ENCODE peak calls at places on chromosomes 3 and 15, in seven cellular contexts. U, W, N, E, Z, H and L are unnamed samples.

GRCh38 chr3:14463330-14464216 is 61.2 kb downstream of the SLC6A6 start:
- DNase-seq in E (no peak), H (no peak), Z (no peak), N (no peak), U (no peak), W (peak), L (no peak)

GRCh38 chr3:126167550-126167949 is 12.8 kb downstream of the ALDH1L1 start:
- DNase-seq in Z (no peak), W (no peak), E (no peak), H (no peak), U (no peak), N (no peak), L (no peak)

GRCh38 chr15:70704731-70705130 is 58.6 kb downstream of the UACA start:
- DNase-seq in Z (no peak), N (no peak), E (no peak), U (no peak), H (no peak), W (no peak), L (no peak)

GRCh38 chr15:67510597-67511225 is 10.2 kb upstream of the C15orf61 start:
- DNase-seq in U (no peak), W (no peak), Z (no peak), E (no peak), H (peak), N (no peak), L (no peak)

GRCh38 chr3:172516318-172517214 is 6.7 kb downstream of the TNFSF10 start:
- DNase-seq in H (peak), N (no peak), W (no peak), E (peak), Z (no peak), U (no peak), L (peak)

GRCh38 chr3:12312010-12312409 is 23.1 kb downstream of the PPARG start:
- DNase-seq in U (no peak), W (no peak), N (no peak), E (no peak), H (peak), Z (no peak), L (no peak)

GRCh38 chr3:68007621-68008226 is 353.3 kb upstream of the SUCLG2 start:
- DNase-seq in W (no peak), Z (no peak), H (no peak), E (no peak), U (peak), N (peak), L (no peak)

GRCh38 chr15:88624156-88624970 is 3.2 kb downstream of the AEN start:
- DNase-seq in Z (no peak), E (peak), U (no peak), H (peak), W (no peak), N (no peak), L (no peak)

GRCh38 chr15:38563723-38564519 is 693 bp downstream of the RASGRP1 start:
- DNase-seq in Z (no peak), W (peak), U (peak), H (peak), N (peak), E (peak), L (no peak)

GRCh38 chr3:157063926-157064325 is 96.0 kb downstream of the CCNL1 start:
- DNase-seq in U (no peak), H (peak), N (no peak), E (no peak), Z (no peak), W (no peak), L (no peak)

GRCh38 chr15:84840741-84841429 is 23.7 kb downstream of the ALPK3 start:
- DNase-seq in Z (peak), U (no peak), H (peak), E (no peak), W (peak), N (peak), L (no peak)

GRCh38 chr3:141796436-141797166 is 33.4 kb downstream of the GRK7 start:
- DNase-seq in E (peak), U (no peak), Z (no peak), W (no peak), N (no peak), H (peak), L (no peak)

GRCh38 chr3:59981377-59981776 is 931.6 kb upstream of the CFAP20DC start:
- DNase-seq in Z (no peak), W (no peak), H (no peak), E (no peak), U (no peak), N (no peak), L (no peak)

GRCh38 chr15:68818671-68819450 is 1.8 kb downstream of the ANP32A start:
- DNase-seq in Z (no peak), H (peak), U (peak), N (peak), W (peak), E (peak), L (no peak)

GRCh38 chr15:77889009-77889806 is 188.3 kb downstream of the TBC1D2B start:
- DNase-seq in N (peak), E (peak), H (no peak), Z (no peak), U (no peak), W (peak), L (no peak)

GRCh38 chr15:91151781-91152563 is 51.9 kb downstream of the SV2B start:
- DNase-seq in N (no peak), E (no peak), H (no peak), Z (no peak), W (no peak), U (no peak), L (no peak)

GRCh38 chr3:124886168-124887051 is 755 bp downstream of the ITGB5 start:
- DNase-seq in N (peak), U (peak), E (peak), H (peak), W (peak), Z (peak), L (no peak)

GRCh38 chr3:27696906-27697305 is 25.2 kb downstream of the EOMES start:
- DNase-seq in U (no peak), N (no peak), Z (peak), H (no peak), W (no peak), E (no peak), L (no peak)

GRCh38 chr3:101995371-101996046 is 146.2 kb downstream of the NFKBIZ start:
- DNase-seq in Z (no peak), N (no peak), U (no peak), W (no peak), E (no peak), H (peak), L (no peak)

GRCh38 chr3:194019766-194020165 is 116.2 kb upstream of the HES1 start:
- DNase-seq in N (no peak), Z (no peak), E (no peak), U (peak), W (no peak), H (no peak), L (no peak)

GRCh38 chr3:159948423-159949140 is 40.1 kb upstream of the IL12A start:
- DNase-seq in N (no peak), W (no peak), U (no peak), Z (no peak), H (no peak), E (no peak), L (no peak)

GRCh38 chr3:55540579-55540978 is 53.5 kb upstream of the WNT5A start:
- DNase-seq in Z (no peak), U (no peak), W (no peak), N (no peak), E (no peak), H (no peak), L (no peak)

GRCh38 chr3:5162102-5162501 is 25.4 kb upstream of the EDEM1 start:
- DNase-seq in U (no peak), W (no peak), H (peak), N (no peak), E (no peak), Z (peak), L (no peak)

GRCh38 chr3:147358144-147358992 is 48.0 kb downstream of the ZIC4 start:
- DNase-seq in W (no peak), U (no peak), E (no peak), N (no peak), H (no peak), Z (no peak), L (no peak)

GRCh38 chr15:62067448-62068044 is 769 bp downstream of the C2CD4A start:
- DNase-seq in U (peak), W (peak), Z (no peak), N (peak), H (no peak), E (no peak), L (no peak)

GRCh38 chr15:89772933-89773583 is 3.1 kb upstream of the MESP2 start:
- DNase-seq in N (no peak), H (peak), Z (peak), W (no peak), U (no peak), E (peak), L (no peak)
- TF ChIP-seq CTCF in N (no peak), H (peak), Z (peak), W (peak), U (no peak), E (peak), L (peak)

GRCh38 chr3:152348436-152349177 is 79.9 kb downstream of the MBNL1 start:
- DNase-seq in E (no peak), H (peak), N (no peak), W (no peak), Z (no peak), U (no peak), L (no peak)

GRCh38 chr3:152350139-152350538 is 81.4 kb downstream of the MBNL1 start:
- DNase-seq in N (no peak), U (no peak), H (peak), Z (no peak), W (no peak), E (no peak), L (no peak)

GRCh38 chr3:152350764-152351163 is 82.0 kb downstream of the MBNL1 start:
- DNase-seq in U (no peak), N (no peak), Z (no peak), H (no peak), W (no peak), E (no peak), L (no peak)

GRCh38 chr3:152346740-152347139 is 78.0 kb downstream of the MBNL1 start:
- DNase-seq in U (no peak), W (no peak), H (no peak), N (no peak), Z (no peak), E (no peak), L (no peak)

DNA sequence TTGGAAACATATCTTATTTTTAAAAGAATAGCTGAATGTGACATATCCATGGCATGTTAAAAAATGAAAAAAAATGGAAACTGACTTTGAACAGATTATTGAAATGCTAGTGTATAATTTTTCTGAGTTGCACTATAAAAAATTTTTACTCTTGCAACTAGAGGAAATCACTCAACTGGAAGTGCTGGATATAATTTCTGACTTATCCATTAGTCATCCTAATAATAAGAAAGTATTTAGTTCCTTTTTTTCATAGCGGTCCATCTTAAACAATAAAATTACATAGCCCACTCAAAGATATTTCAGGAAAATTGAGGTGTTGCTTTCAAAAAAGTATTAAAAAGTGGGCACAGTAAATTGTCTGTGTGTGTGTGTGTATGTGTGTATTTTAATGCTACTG is 80.7 kb downstream of the MBNL1 start:
- DNase-seq in Z (peak), W (no peak), N (no peak), H (peak), E (no peak), U (no peak), L (no peak)
- H3K4me3 ChIP-seq in Z (no peak), W (no peak), N (no peak), H (no peak), E (no peak), U (no peak), L (no peak)

DNA sequence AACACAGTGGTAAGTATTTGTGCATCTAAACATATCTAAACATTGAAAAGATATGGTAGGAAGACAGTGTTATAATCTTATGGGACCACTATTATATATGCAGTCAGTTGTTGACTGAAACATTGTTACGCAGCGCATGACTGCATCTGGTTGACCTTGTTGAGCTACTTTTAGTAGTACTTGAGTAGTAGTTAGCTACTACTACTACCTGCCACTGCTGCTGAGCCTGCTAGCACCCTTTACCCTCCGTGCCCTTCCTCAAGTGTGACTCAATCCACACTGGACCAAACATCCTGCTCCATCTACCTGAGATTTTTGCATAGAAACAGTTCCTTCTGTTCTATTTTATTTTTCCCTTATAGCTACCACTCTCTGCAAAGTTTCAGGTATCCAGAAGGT is 123.6 kb upstream of the STRIT1 start:
- DNase-seq in N (no peak), E (no peak), H (no peak), W (no peak), Z (no peak), U (no peak), L (no peak)
- TF ChIP-seq CTCF in N (no peak), E (no peak), H (no peak), W (no peak), Z (no peak), U (no peak), L (no peak)

DNA sequence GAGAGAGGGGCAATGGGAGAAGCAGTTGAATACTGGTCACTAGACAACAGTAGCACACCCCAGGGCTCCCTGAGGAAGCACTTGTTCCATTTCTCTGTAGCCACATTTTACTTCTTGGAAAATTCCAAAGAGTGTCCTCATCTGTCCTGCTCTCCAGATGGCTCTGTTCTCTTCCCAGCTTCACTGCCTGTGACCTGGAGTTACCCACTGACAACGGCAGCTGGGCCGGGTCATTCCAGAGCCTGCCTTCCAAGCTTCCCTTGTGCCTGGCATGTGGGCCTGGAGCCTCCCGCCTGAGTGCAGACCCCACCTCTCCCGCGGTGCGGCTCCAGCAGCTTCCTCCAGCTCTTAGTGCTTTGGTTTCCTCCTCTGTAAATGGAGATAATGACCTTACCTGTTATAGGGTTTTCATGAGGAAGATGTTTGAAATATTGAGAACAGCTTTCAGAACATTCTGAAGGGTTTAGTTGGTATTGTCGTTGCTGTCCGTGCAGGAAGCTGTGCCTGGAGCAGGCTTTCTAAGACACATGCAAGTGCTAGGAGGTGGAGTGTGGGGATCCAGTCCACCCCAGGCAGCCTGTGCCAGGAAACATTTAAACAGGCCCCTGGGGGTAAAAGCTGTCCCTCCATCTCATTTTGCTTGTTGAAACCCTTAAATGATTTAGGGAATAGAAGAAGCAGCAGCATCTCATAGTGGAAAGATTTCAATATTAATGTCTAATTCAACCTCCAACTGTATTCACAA is 24.8 kb downstream of the EFCC1 start:
- DNase-seq in H (no peak), Z (no peak), U (no peak), W (peak), E (no peak), N (peak), L (no peak)
- H3K4me3 ChIP-seq in H (no peak), Z (no peak), U (no peak), W (no peak), E (no peak), N (no peak), L (no peak)

GRCh38 chr15:55786341-55786740 is 43.4 kb upstream of the PRTG start:
- DNase-seq in H (no peak), Z (no peak), E (no peak), W (no peak), N (no peak), U (no peak), L (no peak)

GRCh38 chr15:55791576-55792400 is 48.8 kb upstream of the PRTG start:
- DNase-seq in N (no peak), E (no peak), U (no peak), Z (peak), H (peak), W (no peak), L (no peak)

GRCh38 chr15:55784284-55784683 is 41.3 kb upstream of the PRTG start:
- DNase-seq in U (no peak), H (no peak), N (no peak), W (no peak), Z (no peak), E (no peak), L (no peak)

GRCh38 chr15:55795031-55795430 is 52.1 kb upstream of the PRTG start:
- DNase-seq in E (no peak), N (no peak), Z (no peak), U (no peak), H (no peak), W (no peak), L (no peak)

DNA sequence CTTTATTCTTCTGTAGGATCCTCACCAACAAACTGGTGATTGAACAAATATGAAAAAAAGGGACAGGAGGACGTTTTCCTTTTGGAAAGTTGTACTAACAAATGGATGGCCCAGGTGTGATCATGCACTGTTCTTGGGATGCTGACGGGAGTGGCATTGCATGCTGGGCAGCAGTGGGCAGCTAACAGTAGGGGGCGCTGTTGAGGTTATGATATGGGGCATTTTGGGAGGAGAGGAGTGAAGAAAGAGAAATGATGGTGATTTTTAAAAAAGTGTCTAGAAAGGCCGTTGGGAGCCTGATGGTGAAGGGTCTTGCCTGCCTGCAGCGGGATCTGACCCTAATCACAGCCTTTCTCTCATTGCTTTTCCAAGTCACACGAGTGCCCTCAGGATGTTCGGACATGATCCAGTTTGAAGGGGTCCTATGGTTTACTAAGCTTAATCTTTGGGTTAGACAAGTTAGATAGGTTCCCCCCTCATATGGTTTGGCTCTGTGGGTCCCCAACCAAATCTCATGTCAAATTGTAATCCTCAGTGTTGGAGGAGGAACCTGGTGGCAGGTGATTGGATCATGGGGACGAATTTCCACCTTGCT is 46.2 kb upstream of the PRTG start:
- DNase-seq in N (no peak), H (no peak), E (peak), U (no peak), Z (no peak), W (no peak), L (no peak)
- TF ChIP-seq CTCF in N (peak), H (peak), E (peak), U (peak), Z (peak), W (peak), L (peak)

DNA sequence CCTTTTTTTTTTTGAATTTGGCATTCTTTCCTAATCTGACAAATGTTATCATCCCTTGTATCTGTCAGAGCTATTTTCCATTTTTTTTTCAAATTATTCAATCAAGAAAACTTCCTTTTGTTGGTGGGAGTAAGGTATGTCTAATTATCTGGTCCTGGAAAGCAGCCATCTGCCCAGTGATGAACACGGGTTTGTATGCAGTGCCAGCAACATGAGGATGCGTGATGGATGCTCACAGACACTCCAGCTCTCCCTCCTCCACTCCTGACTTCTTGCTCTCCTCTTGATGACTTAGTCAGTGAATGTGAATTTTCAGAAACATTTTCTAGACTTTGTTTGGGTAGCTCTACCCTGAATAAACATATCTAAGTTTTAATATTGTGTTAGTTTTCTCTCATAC is 79.2 kb downstream of the IL1RAP start:
- DNase-seq in H (no peak), E (no peak), Z (no peak), U (no peak), W (no peak), N (no peak), L (no peak)
- H3K4me3 ChIP-seq in H (no peak), E (no peak), Z (no peak), U (no peak), W (no peak), N (no peak), L (no peak)

DNA sequence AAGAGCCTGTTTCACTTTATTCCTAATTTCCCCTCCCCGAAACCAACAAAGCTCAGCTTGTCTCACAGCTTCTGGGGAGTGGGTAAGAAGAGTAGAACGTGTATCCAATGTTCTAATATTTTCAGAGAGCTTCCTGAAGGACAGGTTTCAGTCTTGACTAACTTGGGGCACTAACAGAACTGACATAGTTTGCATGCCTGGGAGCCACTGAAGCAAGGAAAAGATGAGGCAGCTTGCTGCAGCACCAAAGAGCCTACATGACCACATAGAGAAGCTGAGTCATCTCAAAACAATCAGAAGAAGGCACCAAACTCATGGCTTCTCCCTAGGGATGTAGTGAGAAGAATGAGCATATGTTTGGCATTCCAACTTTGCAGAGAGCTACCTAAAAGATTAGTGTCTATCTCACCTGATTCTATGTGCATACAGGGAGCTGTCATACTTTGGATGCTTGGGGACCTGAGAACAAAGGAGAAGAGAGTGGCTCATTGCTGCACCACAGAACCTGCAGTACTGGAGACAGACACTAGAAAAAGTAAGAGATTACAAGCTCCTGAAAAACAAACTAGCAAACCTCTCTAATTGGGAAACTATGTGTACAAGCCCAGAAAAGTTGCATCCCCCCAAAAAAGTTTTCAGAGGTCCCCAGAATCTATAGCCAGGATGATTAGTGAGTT is 86.9 kb downstream of the DCLK3 start:
- DNase-seq in H (peak), W (no peak), U (no peak), N (no peak), E (peak), Z (peak), L (no peak)
- TF ChIP-seq CTCF in H (peak), W (no peak), U (no peak), N (no peak), E (no peak), Z (peak), L (no peak)